ENCODE peak calls at places on chromosomes 11 and 22, in ten cellular contexts. V, X, P, A, I, D, T, S, J and B are unnamed samples.

GRCh38 chr22:44199866-44200265 is 19.1 kb downstream of the PARVG start:
- DNase-seq in V (no peak), X (no peak), P (no peak), A (no peak), I (no peak), D (no peak), T (no peak), S (no peak), J (no peak), B (no peak)

GRCh38 chr11:65041206-65042035 is at the start of gene SAC3D1:
- DNase-seq in V (no peak), X (no peak), P (peak; percentile 17), A (peak; percentile 67), I (peak; percentile 46), D (peak; percentile 89), T (peak; percentile 63), S (no peak), J (no peak), B (no peak)

GRCh38 chr11:104279587-104279986 is 115.6 kb upstream of the PDGFD start:
- DNase-seq in V (no peak), X (no peak), P (no peak), A (no peak), I (no peak), D (no peak), T (no peak), S (no peak), J (no peak), B (no peak)

GRCh38 chr22:33126881-33127280 is 68.7 kb upstream of the SYN3 start:
- DNase-seq in V (no peak), X (no peak), P (no peak), A (no peak), I (no peak), D (peak; percentile 51), T (no peak), S (no peak), J (no peak), B (no peak)

GRCh38 chr22:22756109-22756508 is 111.7 kb downstream of the GGTLC2 start:
- DNase-seq in V (no peak), X (no peak), P (no peak), A (no peak), I (no peak), D (no peak), T (no peak), S (no peak), J (no peak), B (no peak)

GRCh38 chr22:25564320-25564978 is at the start of gene GRK3:
- DNase-seq in V (peak; percentile 70), X (no peak), P (peak; percentile 27), A (peak; percentile 55), I (peak; percentile 16), D (peak; percentile 88), T (peak; percentile 50), S (peak; percentile 73), J (peak; percentile 77), B (peak; percentile 33)

GRCh38 chr11:81005595-81005994 is 1564.8 kb upstream of the TENM4 start:
- DNase-seq in V (no peak), X (peak; percentile 63), P (peak; percentile 80), A (no peak), I (peak; percentile 90), D (no peak), T (peak; percentile 91), S (no peak), J (no peak), B (no peak)

GRCh38 chr11:6667733-6668374 is 12.2 kb upstream of the DCHS1 start:
- DNase-seq in V (no peak), X (no peak), P (peak; percentile 24), A (no peak), I (no peak), D (peak; percentile 65), T (no peak), S (no peak), J (no peak), B (no peak)

GRCh38 chr11:95716266-95716665 is 73.3 kb downstream of the FAM76B start:
- DNase-seq in V (no peak), X (no peak), P (no peak), A (no peak), I (peak; percentile 66), D (no peak), T (peak; percentile 69), S (no peak), J (no peak), B (no peak)

GRCh38 chr11:88151866-88152265 is 23.4 kb downstream of the RAB38 start:
- DNase-seq in V (no peak), X (no peak), P (no peak), A (no peak), I (no peak), D (no peak), T (no peak), S (no peak), J (no peak), B (no peak)

GRCh38 chr11:116051494-116051893 is 547.3 kb upstream of the CADM1 start:
- DNase-seq in V (no peak), X (no peak), P (no peak), A (no peak), I (no peak), D (no peak), T (no peak), S (no peak), J (no peak), B (no peak)
- H3K27ac ChIP-seq in V (no peak overlapping the region), X (no peak overlapping the region), P (no peak overlapping the region), A (no peak overlapping the region), I (no peak overlapping the region), D (no peak overlapping the region), T (no peak overlapping the region), S (no peak overlapping the region), J (no peak overlapping the region), B (no peak overlapping the region)

GRCh38 chr11:16242806-16243205 is 113.5 kb downstream of the SOX6 start:
- DNase-seq in V (no peak), X (no peak), P (no peak), A (no peak), I (no peak), D (no peak), T (no peak), S (no peak), J (no peak), B (no peak)

GRCh38 chr11:16240687-16241086 is 115.7 kb downstream of the SOX6 start:
- DNase-seq in V (no peak), X (no peak), P (no peak), A (no peak), I (no peak), D (no peak), T (no peak), S (no peak), J (no peak), B (no peak)

DNA sequence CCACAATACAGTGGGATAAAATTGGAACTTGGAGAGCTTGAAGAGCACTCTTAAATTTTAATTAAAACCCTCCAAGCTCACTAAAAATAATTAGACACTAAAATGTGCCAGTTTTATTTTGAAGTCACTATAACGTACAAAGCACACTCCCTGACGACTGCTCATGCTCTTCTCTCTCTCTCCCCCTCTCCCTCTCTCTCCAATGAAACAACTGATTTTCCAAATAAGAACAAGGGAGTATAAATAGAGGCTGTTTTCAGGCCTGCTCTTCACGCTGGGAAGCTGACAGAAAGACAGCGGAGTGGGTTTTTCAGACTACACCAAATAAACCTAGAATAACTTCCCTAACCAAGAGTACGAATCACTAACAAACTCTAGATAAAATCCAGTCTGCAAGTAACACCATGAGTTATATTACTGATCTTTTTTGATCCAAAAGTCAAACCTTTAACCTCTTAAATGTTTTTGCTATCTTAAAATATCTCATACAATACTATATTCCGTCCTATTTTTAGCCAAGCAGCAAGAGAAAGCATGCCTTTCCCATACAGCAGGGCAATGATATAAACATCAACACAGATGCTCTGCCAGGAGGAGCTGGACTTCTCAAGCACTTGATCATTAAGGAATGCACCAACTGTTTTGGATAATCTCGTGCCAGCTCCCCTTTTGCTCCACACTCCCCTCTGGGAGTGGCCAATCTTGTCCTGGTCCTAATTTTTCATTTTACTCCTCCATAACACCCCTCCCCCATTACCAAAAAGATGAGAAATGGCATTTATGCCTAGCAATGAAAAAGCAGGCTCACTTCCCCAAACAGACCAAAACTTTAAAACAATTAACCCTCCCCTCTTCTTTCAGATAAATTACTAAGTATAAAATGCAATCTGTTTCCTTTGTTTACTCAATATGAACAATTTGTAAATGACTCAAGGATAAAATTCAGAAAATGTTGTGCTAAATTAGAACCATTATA is 116.9 kb downstream of the SOX6 start:
- DNase-seq in V (no peak), X (peak; percentile 21), P (peak; percentile 48), A (no peak), I (no peak), D (no peak), T (no peak), S (no peak), J (no peak), B (no peak)
- H3K27ac ChIP-seq in V (peak overlapping the region; percentile 76), X (no peak overlapping the region), P (no peak overlapping the region), A (no peak overlapping the region), I (no peak overlapping the region), D (no peak overlapping the region), T (no peak overlapping the region), S (peak overlapping the region; percentile 2), J (no peak overlapping the region), B (peak overlapping the region; percentile 39)

GRCh38 chr22:42622061-42622710 is 7.5 kb upstream of the POLDIP3 start:
- DNase-seq in V (no peak), X (no peak), P (no peak), A (no peak), I (no peak), D (no peak), T (no peak), S (no peak), J (no peak), B (no peak)

GRCh38 chr22:42620084-42620483 is 5.4 kb upstream of the POLDIP3 start:
- DNase-seq in V (no peak), X (no peak), P (no peak), A (no peak), I (no peak), D (no peak), T (no peak), S (no peak), J (no peak), B (no peak)

GRCh38 chr22:42623301-42623751 is 8.6 kb upstream of the POLDIP3 start:
- DNase-seq in V (no peak), X (no peak), P (no peak), A (peak; percentile 78), I (no peak), D (no peak), T (no peak), S (no peak), J (peak; percentile 71), B (no peak)

GRCh38 chr22:42619261-42620063 is 4.8 kb upstream of the POLDIP3 start:
- DNase-seq in V (no peak), X (no peak), P (no peak), A (no peak), I (no peak), D (no peak), T (no peak), S (no peak), J (no peak), B (no peak)

GRCh38 chr22:42621505-42622002 is 6.9 kb upstream of the POLDIP3 start:
- DNase-seq in V (peak; percentile 63), X (no peak), P (peak; percentile 61), A (peak; percentile 78), I (peak; percentile 37), D (peak; percentile 96), T (peak; percentile 60), S (peak; percentile 67), J (peak; percentile 83), B (no peak)
- H3K27ac ChIP-seq in V (peak overlapping the region; percentile 26), X (no peak overlapping the region), P (no peak overlapping the region), A (peak overlapping the region; percentile 58), I (peak overlapping the region; percentile 59), D (no peak overlapping the region), T (no peak overlapping the region), S (peak overlapping the region; percentile 77), J (peak overlapping the region; percentile 77), B (no peak overlapping the region)

DNA sequence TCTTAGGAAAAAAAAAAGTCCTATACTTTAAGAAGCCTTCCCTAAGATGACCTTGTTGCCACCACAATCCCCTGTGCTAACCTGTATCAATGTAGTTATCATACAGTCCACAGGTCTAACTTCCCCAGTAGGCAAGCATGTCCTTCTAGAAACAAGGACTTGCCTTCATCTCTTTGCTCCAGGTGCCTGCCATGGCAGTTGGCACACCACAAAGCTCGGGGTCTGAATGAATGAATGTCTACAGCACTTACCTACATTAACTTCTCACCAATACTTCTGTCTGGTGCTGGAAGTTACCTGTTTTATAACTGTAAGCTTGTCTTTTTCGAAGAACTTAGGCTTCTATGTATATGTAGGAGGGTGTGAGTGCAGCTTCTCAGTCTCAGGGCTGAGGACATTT is 23.4 kb downstream of the CLPB start:
- DNase-seq in V (no peak), X (no peak), P (no peak), A (no peak), I (no peak), D (peak; percentile 23), T (no peak), S (no peak), J (no peak), B (no peak)
- H3K27ac ChIP-seq in V (no peak overlapping the region), X (no peak overlapping the region), P (no peak overlapping the region), A (peak overlapping the region; percentile 80), I (no peak overlapping the region), D (peak overlapping the region; percentile 64), T (no peak overlapping the region), S (no peak overlapping the region), J (no peak overlapping the region), B (peak overlapping the region; percentile 89)